ENCODE peak calls at places on chromosome 12, in ten cellular contexts. R is T-helper 2 cell, P is NCI-H2107, Z is AG08395, M is T-helper 9 cell, F is A172, N is Daoy, A is midbrain, G is ovary, J is ascending aorta. Y is an unnamed sample.

GRCh38 chr12:91778938-91779400 is 366.7 kb downstream of the BTG1 start:
- DNase-seq in R (peak; percentile 73), P (no peak), Z (peak; percentile 79), M (peak; percentile 7), F (peak; percentile 99), N (peak; percentile 76), A (no peak), G (peak; percentile 24), J (no peak), Y (no peak)

GRCh38 chr12:13234045-13234641 is 37.6 kb downstream of the EMP1 start:
- DNase-seq in R (peak; percentile 29), P (no peak), Z (peak; percentile 77), M (peak; percentile 25), F (peak; percentile 40), N (peak; percentile 60), A (no peak), G (peak; percentile 41), J (no peak), Y (peak; percentile 67)

GRCh38 chr12:132218915-132219314 is 74.7 kb downstream of the NOC4L start:
- DNase-seq in R (peak; percentile 55), P (no peak), Z (peak; percentile 24), M (peak; percentile 37), F (no peak), N (no peak), A (no peak), G (no peak), J (no peak), Y (peak; percentile 65)

GRCh38 chr12:89756638-89757321 is 48.1 kb upstream of the ATP2B1 start:
- DNase-seq in R (peak; percentile 95), P (no peak), Z (peak; percentile 92), M (no peak), F (peak; percentile 94), N (peak; percentile 84), A (peak; percentile 10), G (no peak), J (no peak), Y (peak; percentile 97)

GRCh38 chr12:59164991-59165718 is 244.9 kb upstream of the LRIG3 start:
- DNase-seq in R (peak; percentile 12), P (no peak), Z (peak; percentile 35), M (no peak), F (peak; percentile 29), N (no peak), A (no peak), G (no peak), J (no peak), Y (peak; percentile 27)

GRCh38 chr12:63362801-63363200 is 211.8 kb upstream of the AVPR1A start:
- DNase-seq in R (no peak), P (no peak), Z (no peak), M (no peak), F (peak; percentile 18), N (peak; percentile 29), A (no peak), G (no peak), J (no peak), Y (no peak)

GRCh38 chr12:2276288-2276842 is 223.6 kb downstream of the CACNA1C start:
- DNase-seq in R (no peak), P (no peak), Z (no peak), M (no peak), F (no peak), N (no peak), A (no peak), G (no peak), J (no peak), Y (no peak)

GRCh38 chr12:51534675-51535074 is 56.4 kb upstream of the SCN8A start:
- DNase-seq in R (no peak), P (no peak), Z (no peak), M (no peak), F (no peak), N (no peak), A (no peak), G (no peak), J (no peak), Y (no peak)

GRCh38 chr12:5967645-5968415 is 22.8 kb upstream of the ANO2 start:
- DNase-seq in R (no peak), P (no peak), Z (no peak), M (no peak), F (no peak), N (no peak), A (no peak), G (no peak), J (no peak), Y (no peak)

GRCh38 chr12:101942206-101942605 is 64.8 kb downstream of the DRAM1 start:
- DNase-seq in R (no peak), P (no peak), Z (no peak), M (no peak), F (no peak), N (no peak), A (no peak), G (no peak), J (no peak), Y (no peak)

GRCh38 chr12:111827916-111828315 is 14.1 kb upstream of the MAPKAPK5 start:
- DNase-seq in R (no peak), P (no peak), Z (no peak), M (no peak), F (no peak), N (no peak), A (no peak), G (no peak), J (no peak), Y (no peak)

GRCh38 chr12:101407054-101407437 is 526 bp downstream of the ARL1 start:
- DNase-seq in R (peak; percentile 31), P (peak; percentile 1), Z (no peak), M (no peak), F (no peak), N (no peak), A (no peak), G (no peak), J (no peak), Y (no peak)

GRCh38 chr12:76031081-76031413 is 529 bp downstream of the PHLDA1 start:
- DNase-seq in R (no peak), P (no peak), Z (no peak), M (no peak), F (no peak), N (no peak), A (no peak), G (no peak), J (no peak), Y (no peak)

GRCh38 chr12:112322882-112323547 is 59.2 kb downstream of the HECTD4 start:
- DNase-seq in R (no peak), P (no peak), Z (no peak), M (no peak), F (no peak), N (no peak), A (no peak), G (no peak), J (no peak), Y (no peak)

GRCh38 chr12:124379938-124380754 is 85.3 kb downstream of the RFLNA start:
- DNase-seq in R (no peak), P (no peak), Z (peak; percentile 83), M (no peak), F (peak; percentile 90), N (peak; percentile 92), A (peak; percentile 46), G (peak; percentile 85), J (peak; percentile 73), Y (peak; percentile 61)

GRCh38 chr12:113239288-113239771 is 18.1 kb downstream of the TPCN1 start:
- DNase-seq in R (no peak), P (no peak), Z (no peak), M (no peak), F (no peak), N (peak; percentile 27), A (no peak), G (no peak), J (no peak), Y (no peak)

GRCh38 chr12:6635856-6636521 is at the start of gene LPAR5:
- DNase-seq in R (peak; percentile 56), P (no peak), Z (peak; percentile 52), M (no peak), F (peak; percentile 79), N (peak; percentile 76), A (no peak), G (no peak), J (no peak), Y (peak; percentile 57)

GRCh38 chr12:89126712-89127111 is 225.6 kb downstream of the DUSP6 start:
- DNase-seq in R (no peak), P (no peak), Z (no peak), M (no peak), F (no peak), N (no peak), A (no peak), G (no peak), J (no peak), Y (no peak)

GRCh38 chr12:12788131-12788530 is 2.7 kb downstream of the APOLD1 start:
- DNase-seq in R (peak; percentile 29), P (no peak), Z (no peak), M (no peak), F (no peak), N (peak; percentile 25), A (no peak), G (peak; percentile 37), J (no peak), Y (no peak)

GRCh38 chr12:42958271-42958674 is 368.7 kb upstream of the PRICKLE1 start:
- DNase-seq in R (no peak), P (no peak), Z (no peak), M (no peak), F (no peak), N (peak; percentile 33), A (no peak), G (no peak), J (no peak), Y (no peak)

GRCh38 chr12:11650279-11650696 is 814 bp downstream of the ETV6 start:
- DNase-seq in R (no peak), P (no peak), Z (no peak), M (no peak), F (no peak), N (peak; percentile 33), A (no peak), G (no peak), J (no peak), Y (no peak)

GRCh38 chr12:57579677-57580465 is 11.1 kb upstream of the PIP4K2C start:
- DNase-seq in R (no peak), P (no peak), Z (no peak), M (no peak), F (no peak), N (peak; percentile 17), A (no peak), G (no peak), J (no peak), Y (no peak)

GRCh38 chr12:52871291-52871961 is 22.6 kb upstream of the KRT78 start:
- DNase-seq in R (no peak), P (no peak), Z (peak; percentile 79), M (no peak), F (peak; percentile 89), N (peak; percentile 97), A (no peak), G (peak; percentile 31), J (no peak), Y (no peak)

GRCh38 chr12:19739195-19739776 is 300.0 kb downstream of the AEBP2 start:
- DNase-seq in R (peak; percentile 54), P (peak; percentile 20), Z (peak; percentile 54), M (no peak), F (peak; percentile 63), N (peak; percentile 41), A (peak; percentile 66), G (peak; percentile 54), J (no peak), Y (peak; percentile 72)

GRCh38 chr12:127150479-127150878 is 1116.5 kb upstream of the TMEM132C start:
- DNase-seq in R (no peak), P (no peak), Z (no peak), M (no peak), F (no peak), N (no peak), A (no peak), G (no peak), J (no peak), Y (no peak)